ENCODE peak calls at places on chromosome 3, in seven cellular contexts. I, W, L, Q, G, D and U are unnamed samples.

GRCh38 chr3:193548406-193548805 is 6.3 kb downstream of the ATP13A4 start:
- DNase-seq in I (no peak), W (no peak), L (peak), Q (no peak), G (no peak), D (no peak), U (no peak)

GRCh38 chr3:64395490-64395889 is 170.2 kb upstream of the PRICKLE2 start:
- DNase-seq in I (no peak), W (no peak), L (no peak), Q (no peak), G (no peak), D (no peak), U (no peak)

GRCh38 chr3:194715022-194715800 is 29.5 kb downstream of the FAM43A start:
- DNase-seq in I (no peak), W (peak), L (no peak), Q (no peak), G (no peak), D (no peak), U (no peak)

GRCh38 chr3:53613111-53613510 is 118.7 kb downstream of the CACNA1D start:
- DNase-seq in I (no peak), W (no peak), L (no peak), Q (no peak), G (no peak), D (no peak), U (no peak)

GRCh38 chr3:445960-446359 is 249.4 kb downstream of the CHL1 start:
- DNase-seq in I (no peak), W (no peak), L (no peak), Q (no peak), G (no peak), D (no peak), U (no peak)

GRCh38 chr3:162525052-162525451 is 1028.4 kb downstream of the OTOL1 start:
- DNase-seq in I (peak), W (no peak), L (no peak), Q (no peak), G (no peak), D (no peak), U (no peak)

GRCh38 chr3:48897401-48898376 is 993 bp downstream of the SLC25A20 start:
- DNase-seq in I (no peak), W (no peak), L (no peak), Q (no peak), G (no peak), D (no peak), U (no peak)

GRCh38 chr3:177574232-177574856 is 377.1 kb upstream of the TBL1XR1 start:
- DNase-seq in I (peak), W (no peak), L (no peak), Q (peak), G (peak), D (peak), U (no peak)

GRCh38 chr3:46517016-46517770 is 19.4 kb downstream of the RTP3 start:
- DNase-seq in I (peak), W (peak), L (no peak), Q (no peak), G (no peak), D (no peak), U (no peak)

GRCh38 chr3:150062492-150062891 is 91.8 kb upstream of the PFN2 start:
- DNase-seq in I (peak), W (peak), L (no peak), Q (no peak), G (no peak), D (no peak), U (no peak)